ENCODE peak calls at places on chromosomes 11 and 22, in six cellular contexts. One of them, this sample, is unnamed.

GRCh38 chr11:6333112-6333511 is 12.8 kb upstream of the CAVIN3 start:
- DNase-seq in BJ: no peak
- DNase-seq in IMR-90: peak
- DNase-seq in heart left ventricle: no peak
- DNase-seq in lower lobe of right lung: no peak
- DNase-seq in Calu3: no peak
- DNase-seq in this sample: no peak

GRCh38 chr11:118908931-118909618 is 16.7 kb downstream of the BCL9L start:
- DNase-seq in lower lobe of right lung: peak
- DNase-seq in Calu3: no peak
- DNase-seq in IMR-90: peak
- DNase-seq in heart left ventricle: peak
- DNase-seq in BJ: peak
- DNase-seq in this sample: peak

GRCh38 chr11:45107051-45107450 is 39.4 kb upstream of the PRDM11 start:
- DNase-seq in lower lobe of right lung: no peak
- DNase-seq in heart left ventricle: no peak
- DNase-seq in Calu3: no peak
- DNase-seq in IMR-90: no peak
- DNase-seq in BJ: no peak
- DNase-seq in this sample: no peak

GRCh38 chr11:76838422-76839068 is 22.2 kb upstream of the ACER3 start:
- DNase-seq in BJ: no peak
- DNase-seq in heart left ventricle: no peak
- DNase-seq in IMR-90: no peak
- DNase-seq in lower lobe of right lung: no peak
- DNase-seq in Calu3: no peak
- DNase-seq in this sample: no peak

GRCh38 chr11:114183041-114183511 is 113.1 kb upstream of the NNMT start:
- DNase-seq in BJ: no peak
- DNase-seq in lower lobe of right lung: no peak
- DNase-seq in IMR-90: no peak
- DNase-seq in heart left ventricle: no peak
- DNase-seq in Calu3: no peak
- DNase-seq in this sample: no peak

GRCh38 chr22:30940655-30941362 is 27.8 kb downstream of the MORC2 start:
- DNase-seq in IMR-90: no peak
- DNase-seq in Calu3: no peak
- DNase-seq in heart left ventricle: no peak
- DNase-seq in BJ: no peak
- DNase-seq in lower lobe of right lung: no peak
- DNase-seq in this sample: no peak

GRCh38 chr22:25875461-25875860 is 133.5 kb downstream of the MYO18B start:
- DNase-seq in IMR-90: no peak
- DNase-seq in heart left ventricle: no peak
- DNase-seq in Calu3: no peak
- DNase-seq in BJ: no peak
- DNase-seq in lower lobe of right lung: no peak
- DNase-seq in this sample: no peak

GRCh38 chr11:122173587-122173986 is 57.6 kb upstream of the BLID start:
- DNase-seq in Calu3: no peak
- DNase-seq in heart left ventricle: no peak
- DNase-seq in IMR-90: no peak
- DNase-seq in BJ: no peak
- DNase-seq in lower lobe of right lung: no peak
- DNase-seq in this sample: no peak

GRCh38 chr11:102599642-102600261 is 25.4 kb downstream of the MMP20 start:
- DNase-seq in Calu3: peak
- DNase-seq in heart left ventricle: no peak
- DNase-seq in IMR-90: peak
- DNase-seq in lower lobe of right lung: no peak
- DNase-seq in BJ: peak
- DNase-seq in this sample: peak

GRCh38 chr22:28018461-28018927 is 99.4 kb upstream of the PITPNB start:
- DNase-seq in Calu3: no peak
- DNase-seq in BJ: no peak
- DNase-seq in lower lobe of right lung: peak
- DNase-seq in IMR-90: no peak
- DNase-seq in heart left ventricle: no peak
- DNase-seq in this sample: no peak

GRCh38 chr11:121589946-121590537 is 137.3 kb upstream of the SORL1-AS1 start:
- DNase-seq in Calu3: no peak
- DNase-seq in heart left ventricle: no peak
- DNase-seq in BJ: no peak
- DNase-seq in IMR-90: no peak
- DNase-seq in lower lobe of right lung: no peak
- DNase-seq in this sample: no peak

GRCh38 chr11:24239930-24240329 is 256.9 kb upstream of the LUZP2 start:
- DNase-seq in lower lobe of right lung: no peak
- DNase-seq in BJ: no peak
- DNase-seq in heart left ventricle: no peak
- DNase-seq in Calu3: no peak
- DNase-seq in IMR-90: no peak
- DNase-seq in this sample: no peak

GRCh38 chr11:110712643-110713468 is 619 bp upstream of the ARHGAP20 start:
- DNase-seq in Calu3: no peak
- DNase-seq in IMR-90: peak
- DNase-seq in heart left ventricle: no peak
- DNase-seq in lower lobe of right lung: no peak
- DNase-seq in BJ: no peak
- DNase-seq in this sample: peak

GRCh38 chr22:35172452-35172851 is 84.8 kb upstream of the HMGXB4 start:
- DNase-seq in Calu3: no peak
- DNase-seq in BJ: no peak
- DNase-seq in IMR-90: no peak
- DNase-seq in lower lobe of right lung: no peak
- DNase-seq in heart left ventricle: no peak
- DNase-seq in this sample: no peak

GRCh38 chr11:31236052-31236652 is 133.4 kb downstream of the DCDC1 start:
- DNase-seq in BJ: no peak
- DNase-seq in IMR-90: no peak
- DNase-seq in lower lobe of right lung: no peak
- DNase-seq in Calu3: no peak
- DNase-seq in heart left ventricle: no peak
- DNase-seq in this sample: peak

GRCh38 chr11:35390737-35391682 is 28.3 kb downstream of the SLC1A2 start:
- DNase-seq in IMR-90: peak
- DNase-seq in Calu3: peak
- DNase-seq in heart left ventricle: no peak
- DNase-seq in lower lobe of right lung: no peak
- DNase-seq in BJ: no peak
- DNase-seq in this sample: peak

GRCh38 chr22:44827666-44828065 is 75.3 kb downstream of the ARHGAP8 start:
- DNase-seq in IMR-90: no peak
- DNase-seq in BJ: no peak
- DNase-seq in lower lobe of right lung: no peak
- DNase-seq in Calu3: no peak
- DNase-seq in heart left ventricle: no peak
- DNase-seq in this sample: no peak

GRCh38 chr22:19066531-19067271 is 55.5 kb downstream of the DGCR2 start:
- DNase-seq in IMR-90: peak
- DNase-seq in Calu3: no peak
- DNase-seq in lower lobe of right lung: peak
- DNase-seq in BJ: peak
- DNase-seq in heart left ventricle: no peak
- DNase-seq in this sample: peak

DNA sequence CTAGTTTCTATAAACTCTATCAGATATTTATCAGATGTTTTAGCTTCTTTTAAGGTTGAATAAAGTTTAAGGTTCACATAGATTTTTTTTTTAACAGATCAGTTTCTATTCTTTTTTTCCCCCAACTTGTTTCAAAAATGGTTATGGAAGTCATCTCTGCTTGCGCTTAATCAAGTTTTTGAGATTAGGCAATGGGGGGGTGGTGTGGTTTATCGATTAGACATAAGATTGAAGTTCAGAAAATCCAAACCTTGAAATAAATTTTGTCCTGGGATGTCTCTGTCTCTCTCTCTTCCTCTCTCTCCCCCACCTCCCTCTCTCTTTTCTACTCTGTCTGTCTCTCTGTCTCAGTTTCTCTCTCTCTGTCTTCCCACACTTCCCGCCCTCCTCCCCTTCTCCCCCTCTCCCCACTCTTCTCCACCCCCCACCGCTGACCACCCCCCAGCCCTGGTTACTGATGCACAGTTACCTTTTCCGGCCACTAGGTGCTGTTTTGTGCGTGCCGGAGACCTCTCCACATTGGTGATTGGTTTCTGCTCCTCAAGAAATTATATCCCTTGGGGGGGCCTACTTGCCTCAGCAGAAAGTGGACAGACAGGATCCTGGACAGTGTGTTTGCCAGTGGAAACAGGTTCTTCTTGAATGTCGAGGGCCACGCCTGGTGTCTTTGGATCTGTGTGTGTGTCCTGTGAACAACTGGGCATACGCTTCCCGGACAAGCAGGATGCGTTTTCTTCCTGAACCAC is 29.7 kb upstream of the ANO1 start:
- DNase-seq in BJ: no peak
- DNase-seq in Calu3: peak
- DNase-seq in lower lobe of right lung: no peak
- DNase-seq in heart left ventricle: no peak
- DNase-seq in IMR-90: no peak
- DNase-seq in this sample: no peak
- TF ChIP-seq CTCF in BJ: no peak
- TF ChIP-seq CTCF in Calu3: peak
- TF ChIP-seq CTCF in lower lobe of right lung: no peak
- TF ChIP-seq CTCF in heart left ventricle: no peak
- TF ChIP-seq CTCF in IMR-90: peak
- TF ChIP-seq CTCF in this sample: peak

GRCh38 chr11:124108158-124108557 is 7.1 kb upstream of the VWA5A start:
- DNase-seq in Calu3: peak
- DNase-seq in heart left ventricle: no peak
- DNase-seq in lower lobe of right lung: no peak
- DNase-seq in IMR-90: peak
- DNase-seq in BJ: no peak
- DNase-seq in this sample: peak
- TF ChIP-seq CTCF in Calu3: no peak
- TF ChIP-seq CTCF in heart left ventricle: no peak
- TF ChIP-seq CTCF in lower lobe of right lung: peak
- TF ChIP-seq CTCF in IMR-90: peak
- TF ChIP-seq CTCF in BJ: peak
- TF ChIP-seq CTCF in this sample: peak

GRCh38 chr22:50474711-50475651 is at the start of gene SBF1:
- DNase-seq in lower lobe of right lung: peak
- DNase-seq in heart left ventricle: peak
- DNase-seq in Calu3: peak
- DNase-seq in IMR-90: peak
- DNase-seq in BJ: peak
- DNase-seq in this sample: peak

GRCh38 chr22:50471962-50472361 is 2.9 kb downstream of the SBF1 start:
- DNase-seq in lower lobe of right lung: no peak
- DNase-seq in Calu3: no peak
- DNase-seq in BJ: no peak
- DNase-seq in heart left ventricle: no peak
- DNase-seq in IMR-90: no peak
- DNase-seq in this sample: no peak

GRCh38 chr22:50471197-50471847 is 3.5 kb downstream of the SBF1 start:
- DNase-seq in heart left ventricle: no peak
- DNase-seq in lower lobe of right lung: no peak
- DNase-seq in BJ: no peak
- DNase-seq in Calu3: no peak
- DNase-seq in IMR-90: no peak
- DNase-seq in this sample: no peak

GRCh38 chr22:50473855-50474671 is 772 bp downstream of the SBF1 start:
- DNase-seq in IMR-90: peak
- DNase-seq in BJ: no peak
- DNase-seq in Calu3: peak
- DNase-seq in heart left ventricle: peak
- DNase-seq in lower lobe of right lung: peak
- DNase-seq in this sample: peak

GRCh38 chr22:50473088-50473487 is 1.7 kb downstream of the SBF1 start:
- DNase-seq in IMR-90: no peak
- DNase-seq in heart left ventricle: no peak
- DNase-seq in BJ: no peak
- DNase-seq in lower lobe of right lung: no peak
- DNase-seq in Calu3: peak
- DNase-seq in this sample: no peak
- TF ChIP-seq CTCF in IMR-90: no peak
- TF ChIP-seq CTCF in heart left ventricle: no peak
- TF ChIP-seq CTCF in BJ: peak
- TF ChIP-seq CTCF in lower lobe of right lung: peak
- TF ChIP-seq CTCF in Calu3: peak
- TF ChIP-seq CTCF in this sample: peak

DNA sequence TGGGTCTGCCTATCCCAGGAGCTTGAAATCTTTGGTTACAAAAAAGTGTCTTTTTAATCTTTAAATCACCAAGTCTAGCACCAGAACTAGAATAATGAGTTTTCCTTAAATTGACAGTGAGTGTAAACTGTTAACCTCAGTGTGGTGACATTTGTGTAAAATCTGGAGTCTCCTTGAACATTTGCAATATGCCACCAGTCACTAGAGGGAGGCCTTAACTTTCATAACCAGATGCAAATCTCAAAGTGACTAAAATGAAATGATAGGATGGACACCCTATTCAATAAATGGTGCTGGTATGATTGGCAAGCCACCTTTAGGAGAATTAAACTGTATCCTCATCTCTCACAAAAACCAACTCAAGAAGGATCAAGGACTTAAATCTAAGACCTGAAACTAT is 8.3 kb upstream of the SCGB1D2 start:
- DNase-seq in lower lobe of right lung: no peak
- DNase-seq in Calu3: no peak
- DNase-seq in IMR-90: no peak
- DNase-seq in heart left ventricle: no peak
- DNase-seq in BJ: no peak
- DNase-seq in this sample: no peak
- TF ChIP-seq CTCF in lower lobe of right lung: no peak
- TF ChIP-seq CTCF in Calu3: no peak
- TF ChIP-seq CTCF in IMR-90: no peak
- TF ChIP-seq CTCF in heart left ventricle: no peak
- TF ChIP-seq CTCF in BJ: no peak
- TF ChIP-seq CTCF in this sample: no peak

GRCh38 chr11:73466643-73467042 is 90.4 kb downstream of the RELT start:
- DNase-seq in IMR-90: no peak
- DNase-seq in BJ: no peak
- DNase-seq in lower lobe of right lung: no peak
- DNase-seq in Calu3: no peak
- DNase-seq in heart left ventricle: no peak
- DNase-seq in this sample: no peak
- TF ChIP-seq CTCF in IMR-90: no peak
- TF ChIP-seq CTCF in BJ: no peak
- TF ChIP-seq CTCF in lower lobe of right lung: no peak
- TF ChIP-seq CTCF in Calu3: no peak
- TF ChIP-seq CTCF in heart left ventricle: no peak
- TF ChIP-seq CTCF in this sample: no peak

DNA sequence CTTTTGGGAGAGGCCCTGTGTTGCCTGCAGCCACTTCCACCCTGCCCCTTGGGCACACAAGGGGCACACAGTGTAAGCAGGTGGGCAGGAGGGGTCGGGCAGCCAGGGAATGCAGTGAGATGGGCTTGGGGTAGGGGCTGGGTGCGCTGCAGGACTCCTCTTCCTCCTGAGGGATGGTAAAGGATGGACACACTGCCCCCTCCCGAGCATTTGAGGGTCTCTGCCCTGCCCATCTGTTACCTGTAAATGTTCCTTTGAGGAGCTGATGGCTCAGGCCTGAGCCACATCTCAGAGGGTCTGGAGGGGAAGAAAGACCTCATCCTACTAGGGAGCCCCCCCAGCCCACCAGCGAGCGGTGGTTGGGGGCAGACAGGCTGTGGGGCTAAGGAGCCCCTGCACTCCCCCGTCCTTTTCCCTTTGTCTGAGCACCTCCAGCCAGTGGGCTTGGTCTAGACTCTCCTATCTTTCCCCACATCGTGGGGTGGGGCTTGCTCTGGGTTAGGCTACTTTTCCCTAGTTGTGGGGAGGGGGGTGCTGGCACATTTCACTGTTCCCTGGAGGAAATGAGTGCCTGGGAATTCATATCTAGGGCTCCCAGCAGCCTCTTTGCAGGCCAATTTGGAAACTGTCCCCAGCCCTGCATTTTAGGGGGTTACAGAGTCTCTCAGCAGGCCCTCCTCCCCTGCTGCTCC is 1.7 kb upstream of the TSSC4 start:
- DNase-seq in heart left ventricle: no peak
- DNase-seq in IMR-90: no peak
- DNase-seq in BJ: no peak
- DNase-seq in Calu3: no peak
- DNase-seq in lower lobe of right lung: no peak
- DNase-seq in this sample: no peak
- TF ChIP-seq CTCF in heart left ventricle: no peak
- TF ChIP-seq CTCF in IMR-90: no peak
- TF ChIP-seq CTCF in BJ: no peak
- TF ChIP-seq CTCF in Calu3: no peak
- TF ChIP-seq CTCF in lower lobe of right lung: no peak
- TF ChIP-seq CTCF in this sample: peak